ENCODE peak calls at places on chromosomes 13 and 19, in seven cellular contexts. F, V, K, D, S, J and W are unnamed samples.

GRCh38 chr13:59111711-59112110 is 1052.0 kb downstream of the DIAPH3 start:
- DNase-seq in F (no peak), V (no peak), K (no peak), D (peak), S (no peak), J (peak), W (no peak)

GRCh38 chr13:47908200-47908902 is 92.7 kb downstream of the SUCLA2 start:
- DNase-seq in F (no peak), V (no peak), K (no peak), D (peak), S (no peak), J (peak), W (no peak)

GRCh38 chr19:53086949-53087348 is 16.3 kb downstream of the ZNF160 start:
- DNase-seq in F (no peak), V (no peak), K (no peak), D (peak), S (no peak), J (no peak), W (no peak)

GRCh38 chr13:20193924-20194631 is 1.3 kb upstream of the GJB2 start:
- DNase-seq in F (no peak), V (no peak), K (no peak), D (no peak), S (no peak), J (no peak), W (peak)

GRCh38 chr19:48478339-48479061 is 9.3 kb downstream of the CYTH2 start:
- DNase-seq in F (no peak), V (no peak), K (no peak), D (no peak), S (no peak), J (no peak), W (no peak)

GRCh38 chr13:113098163-113098732 is 7.3 kb upstream of the F7 start:
- DNase-seq in F (no peak), V (no peak), K (no peak), D (peak), S (no peak), J (no peak), W (peak)

GRCh38 chr19:48004236-48004635 is 9.8 kb downstream of the ELSPBP1 start:
- DNase-seq in F (no peak), V (no peak), K (no peak), D (no peak), S (no peak), J (no peak), W (no peak)

GRCh38 chr19:4208385-4209094 is 20.8 kb upstream of the EBI3 start:
- DNase-seq in F (peak), V (peak), K (no peak), D (peak), S (peak), J (peak), W (peak)

GRCh38 chr13:39035799-39036198 is 2.1 kb downstream of the PROSER1 start:
- DNase-seq in F (no peak), V (no peak), K (no peak), D (no peak), S (no peak), J (peak), W (peak)

GRCh38 chr19:29843180-29844051 is 31.6 kb downstream of the CCNE1 start:
- DNase-seq in F (peak), V (peak), K (peak), D (no peak), S (peak), J (peak), W (peak)

GRCh38 chr13:66974174-66974573 is 256.0 kb downstream of the PCDH9 start:
- DNase-seq in F (no peak), V (no peak), K (no peak), D (peak), S (no peak), J (no peak), W (no peak)

GRCh38 chr19:50059045-50059444 is 33.2 kb downstream of the ZNF473 start:
- DNase-seq in F (no peak), V (no peak), K (no peak), D (no peak), S (no peak), J (no peak), W (no peak)

GRCh38 chr19:10502524-10503001 is 593 bp downstream of the KEAP1 start:
- DNase-seq in F (peak), V (peak), K (peak), D (peak), S (peak), J (peak), W (peak)

GRCh38 chr13:44136693-44137268 is 236.8 kb upstream of the SERP2 start:
- DNase-seq in F (no peak), V (no peak), K (no peak), D (no peak), S (no peak), J (no peak), W (no peak)

GRCh38 chr13:71374471-71375041 is 492.4 kb downstream of the DACH1 start:
- DNase-seq in F (no peak), V (peak), K (no peak), D (no peak), S (no peak), J (peak), W (no peak)

GRCh38 chr13:76954568-76954967 is 6.3 kb downstream of the ACOD1 start:
- DNase-seq in F (no peak), V (peak), K (no peak), D (no peak), S (no peak), J (no peak), W (no peak)

GRCh38 chr13:93227280-93227905 is 786 bp downstream of the GPC6 start:
- DNase-seq in F (peak), V (peak), K (peak), D (peak), S (peak), J (peak), W (no peak)

GRCh38 chr13:38824342-38824741 is 137.5 kb downstream of the FREM2 start:
- DNase-seq in F (no peak), V (peak), K (no peak), D (no peak), S (peak), J (no peak), W (no peak)

GRCh38 chr19:49506575-49507105 is 5.8 kb upstream of the FCGRT start:
- DNase-seq in F (peak), V (peak), K (peak), D (no peak), S (peak), J (peak), W (peak)

GRCh38 chr13:58999851-59000250 is 1163.9 kb downstream of the DIAPH3 start:
- DNase-seq in F (no peak), V (no peak), K (no peak), D (no peak), S (no peak), J (no peak), W (no peak)

GRCh38 chr19:3599776-3600183 is 6.9 kb downstream of the TBXA2R start:
- DNase-seq in F (peak), V (peak), K (no peak), D (no peak), S (peak), J (no peak), W (no peak)

GRCh38 chr19:37914908-37915307 is 7.9 kb downstream of the SIPA1L3 start:
- DNase-seq in F (no peak), V (no peak), K (no peak), D (no peak), S (no peak), J (no peak), W (no peak)

GRCh38 chr13:19860884-19861655 is 2.4 kb downstream of the ZMYM5 start:
- DNase-seq in F (no peak), V (peak), K (peak), D (peak), S (no peak), J (peak), W (peak)

GRCh38 chr13:23159587-23160240 is 21.1 kb upstream of the SGCG start:
- DNase-seq in F (no peak), V (peak), K (no peak), D (no peak), S (peak), J (no peak), W (no peak)

GRCh38 chr19:38686530-38686888 is 39.1 kb downstream of the ACTN4 start:
- DNase-seq in F (no peak), V (no peak), K (no peak), D (no peak), S (peak), J (no peak), W (no peak)

GRCh38 chr13:107422421-107422820 is 792.9 kb downstream of the LIG4 start:
- DNase-seq in F (no peak), V (peak), K (no peak), D (no peak), S (no peak), J (no peak), W (no peak)

GRCh38 chr19:3034845-3035541 is 5.9 kb upstream of the TLE2 start:
- DNase-seq in F (peak), V (peak), K (no peak), D (peak), S (no peak), J (peak), W (no peak)

GRCh38 chr13:32783067-32783466 is 196.8 kb downstream of the PDS5B start:
- DNase-seq in F (no peak), V (no peak), K (no peak), D (peak), S (no peak), J (peak), W (no peak)

GRCh38 chr13:41696163-41697003 is 239.0 kb downstream of the RGCC start:
- DNase-seq in F (no peak), V (peak), K (no peak), D (peak), S (no peak), J (peak), W (peak)

GRCh38 chr13:114012141-114012540 is 38.3 kb upstream of the C13orf46 start:
- DNase-seq in F (no peak), V (no peak), K (no peak), D (no peak), S (no peak), J (no peak), W (no peak)

GRCh38 chr19:40208602-40209001 is 9.6 kb downstream of the TTC9B start:
- DNase-seq in F (no peak), V (no peak), K (no peak), D (no peak), S (no peak), J (no peak), W (no peak)

GRCh38 chr13:36358352-36358751 is 12.2 kb upstream of the SPART start:
- DNase-seq in F (no peak), V (no peak), K (no peak), D (no peak), S (no peak), J (no peak), W (no peak)

GRCh38 chr13:36362251-36362650 is 16.1 kb upstream of the SPART start:
- DNase-seq in F (no peak), V (no peak), K (no peak), D (peak), S (no peak), J (peak), W (no peak)

GRCh38 chr13:36359301-36359950 is 13.2 kb upstream of the SPART start:
- DNase-seq in F (no peak), V (no peak), K (no peak), D (no peak), S (no peak), J (no peak), W (no peak)

GRCh38 chr13:36362914-36363313 is 16.7 kb upstream of the SPART start:
- DNase-seq in F (no peak), V (no peak), K (no peak), D (no peak), S (no peak), J (no peak), W (no peak)

DNA sequence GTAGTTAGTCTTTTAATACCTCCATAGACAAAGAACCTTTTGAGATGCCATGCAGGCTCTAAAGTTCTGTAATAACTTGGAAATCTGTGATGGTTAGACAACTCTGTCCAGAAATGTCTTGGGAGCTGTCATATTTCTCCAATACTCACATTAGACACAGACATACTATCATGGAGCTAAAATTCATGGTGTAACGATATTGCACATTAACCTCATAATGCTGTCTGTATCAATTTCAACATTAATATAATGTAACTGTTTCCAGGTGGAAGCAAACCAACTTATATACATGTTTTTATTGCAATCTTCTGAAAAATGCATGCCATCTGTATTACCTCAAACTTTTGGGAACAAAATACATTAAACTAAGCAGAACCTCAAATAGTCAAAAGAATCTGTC is 14.7 kb upstream of the SPART start:
- DNase-seq in F (no peak), V (no peak), K (no peak), D (no peak), S (no peak), J (no peak), W (no peak)
- H4K8ac ChIP-seq in F (no peak), V (no peak), K (no peak), D (no peak), S (no peak), J (no peak), W (no peak)

DNA sequence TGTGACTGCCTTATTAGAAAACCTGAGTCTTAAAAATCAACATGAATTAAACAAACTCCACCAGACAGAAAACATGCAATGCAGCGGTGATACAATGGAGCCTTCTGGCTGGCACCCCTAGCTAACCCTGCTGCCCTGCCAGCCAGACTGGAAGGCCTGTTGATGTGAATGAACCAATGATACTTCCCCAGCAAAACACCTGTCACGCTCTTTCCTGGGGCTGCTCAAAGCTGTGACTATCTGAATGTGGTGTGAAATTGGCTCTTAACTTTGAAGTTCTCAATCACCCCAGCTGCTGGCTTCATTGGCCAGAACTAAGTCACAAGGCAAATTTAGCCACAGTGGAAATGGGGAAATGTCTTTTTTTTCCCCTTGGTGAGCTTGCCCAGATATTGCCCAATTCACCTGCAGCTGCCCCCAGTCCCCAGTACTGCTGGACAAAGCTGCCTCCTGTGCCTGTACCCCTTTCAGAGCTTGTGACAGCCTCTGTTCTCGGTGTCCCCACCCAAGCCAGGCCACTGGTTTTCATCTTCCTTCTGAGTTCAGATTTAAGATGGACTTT is 147.3 kb downstream of the SLC7A1 start:
- DNase-seq in F (no peak), V (no peak), K (no peak), D (no peak), S (no peak), J (no peak), W (no peak)
- H4K8ac ChIP-seq in F (no peak), V (no peak), K (no peak), D (no peak), S (no peak), J (no peak), W (no peak)

GRCh38 chr13:46675016-46675415 is 121.9 kb downstream of the ESD start:
- DNase-seq in F (no peak), V (no peak), K (no peak), D (no peak), S (no peak), J (no peak), W (no peak)
- H4K8ac ChIP-seq in F (no peak), V (no peak), K (no peak), D (no peak), S (no peak), J (no peak), W (no peak)

GRCh38 chr19:45304141-45304926 is 18.3 kb downstream of the CKM start:
- DNase-seq in F (no peak), V (no peak), K (no peak), D (no peak), S (no peak), J (no peak), W (no peak)

GRCh38 chr19:45305007-45305406 is 17.7 kb downstream of the CKM start:
- DNase-seq in F (no peak), V (no peak), K (no peak), D (no peak), S (no peak), J (no peak), W (no peak)

GRCh38 chr19:45305421-45305820 is 17.3 kb downstream of the CKM start:
- DNase-seq in F (no peak), V (peak), K (no peak), D (no peak), S (peak), J (peak), W (no peak)

GRCh38 chr19:45302416-45302815 is 20.3 kb downstream of the CKM start:
- DNase-seq in F (no peak), V (no peak), K (no peak), D (no peak), S (no peak), J (no peak), W (no peak)

DNA sequence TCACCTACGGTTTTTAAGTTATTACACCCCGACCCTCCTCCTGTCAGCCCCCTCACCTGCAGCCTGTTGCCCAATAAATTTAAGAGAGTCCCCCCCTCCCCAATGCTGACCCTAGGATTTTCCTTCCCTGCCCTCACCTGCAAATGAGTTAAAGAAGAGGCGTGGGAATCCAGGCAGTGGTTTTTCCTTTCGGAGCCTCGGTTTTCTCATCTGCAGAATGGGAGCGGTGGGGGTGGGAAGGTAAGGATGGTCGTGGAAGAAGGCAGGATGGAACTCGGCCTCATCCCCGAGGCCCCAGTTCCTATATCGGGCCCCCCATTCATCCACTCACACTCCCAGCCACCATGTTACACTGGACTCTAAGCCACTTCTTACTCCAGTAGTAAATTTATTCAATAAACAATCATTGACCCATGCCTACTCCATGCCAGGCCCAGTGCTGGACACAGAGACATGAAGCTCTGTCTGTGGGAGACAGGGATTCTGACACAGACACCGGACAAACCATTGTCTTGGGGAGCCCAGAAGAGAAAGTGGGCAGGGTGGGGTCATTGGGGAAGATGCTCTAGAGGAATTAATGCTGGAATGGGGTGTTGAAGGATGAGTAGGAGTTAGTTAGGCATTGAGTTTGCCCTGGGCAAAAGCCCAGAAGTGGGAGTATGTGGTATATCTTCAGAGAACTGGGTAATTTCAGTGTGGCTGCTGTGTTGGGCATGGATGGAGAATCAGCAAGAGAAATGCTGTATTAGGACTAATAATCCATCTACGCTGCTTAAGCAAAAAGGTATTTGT is 19.2 kb downstream of the CKM start:
- DNase-seq in F (no peak), V (no peak), K (no peak), D (no peak), S (no peak), J (no peak), W (no peak)
- H4K8ac ChIP-seq in F (no peak), V (no peak), K (no peak), D (no peak), S (no peak), J (peak), W (no peak)

GRCh38 chr13:79456051-79456450 is 24.9 kb upstream of the NDFIP2 start:
- DNase-seq in F (no peak), V (no peak), K (no peak), D (no peak), S (no peak), J (no peak), W (peak)

GRCh38 chr13:79458436-79458835 is 22.5 kb upstream of the NDFIP2 start:
- DNase-seq in F (no peak), V (no peak), K (no peak), D (no peak), S (no peak), J (peak), W (no peak)

GRCh38 chr13:79456656-79457365 is 24.1 kb upstream of the NDFIP2 start:
- DNase-seq in F (no peak), V (no peak), K (no peak), D (no peak), S (no peak), J (no peak), W (no peak)

GRCh38 chr13:79457390-79457789 is 23.6 kb upstream of the NDFIP2 start:
- DNase-seq in F (no peak), V (no peak), K (no peak), D (no peak), S (no peak), J (no peak), W (peak)

GRCh38 chr13:79457948-79458347 is 23.0 kb upstream of the NDFIP2 start:
- DNase-seq in F (no peak), V (peak), K (no peak), D (peak), S (no peak), J (peak), W (peak)
- H4K8ac ChIP-seq in F (no peak), V (no peak), K (no peak), D (no peak), S (no peak), J (no peak), W (no peak)

GRCh38 chr19:28341810-28342350 is 871.1 kb downstream of the UQCRFS1 start:
- DNase-seq in F (no peak), V (no peak), K (no peak), D (no peak), S (no peak), J (no peak), W (no peak)

GRCh38 chr19:28349604-28350003 is 863.3 kb downstream of the UQCRFS1 start:
- DNase-seq in F (no peak), V (no peak), K (no peak), D (no peak), S (no peak), J (no peak), W (no peak)

GRCh38 chr19:28350673-28351072 is 862.3 kb downstream of the UQCRFS1 start:
- DNase-seq in F (no peak), V (no peak), K (no peak), D (no peak), S (no peak), J (no peak), W (no peak)

GRCh38 chr19:28350037-28350436 is 862.9 kb downstream of the UQCRFS1 start:
- DNase-seq in F (no peak), V (no peak), K (no peak), D (no peak), S (no peak), J (no peak), W (no peak)

DNA sequence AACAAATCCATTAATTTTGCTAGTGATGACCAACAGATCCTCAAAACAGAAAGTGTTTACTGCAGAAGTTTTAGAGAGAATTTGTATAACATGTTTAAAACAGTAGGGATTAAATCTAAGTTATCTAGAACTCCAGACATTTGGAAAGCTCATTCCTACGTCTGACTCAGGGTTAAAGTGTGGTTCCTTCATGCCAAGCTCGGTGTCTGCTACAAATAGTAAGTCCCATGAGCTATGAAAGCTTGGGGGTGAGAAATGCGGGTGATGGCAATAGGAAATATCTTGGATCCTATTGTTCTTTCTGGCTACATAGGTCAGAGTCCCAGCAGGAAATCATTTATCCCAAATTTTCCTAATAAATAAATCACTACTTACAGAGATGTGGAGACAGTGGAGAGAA is 867.1 kb downstream of the UQCRFS1 start:
- DNase-seq in F (no peak), V (no peak), K (no peak), D (no peak), S (no peak), J (no peak), W (no peak)
- H4K8ac ChIP-seq in F (no peak), V (no peak), K (no peak), D (no peak), S (no peak), J (no peak), W (no peak)